ENCODE peak calls at places on chromosomes 13 and 19, in six cellular contexts. One of them, this sample, is unnamed.

GRCh38 chr13:38308736-38309135 is 40.9 kb upstream of the UFM1 start:
- DNase-seq in body of pancreas: no peak
- DNase-seq in fibroblast of lung: peak; percentile 2
- DNase-seq in hepatocyte: peak; percentile 13
- DNase-seq in sigmoid colon: no peak
- DNase-seq in mucosa of descending colon: no peak
- DNase-seq in this sample: no peak

GRCh38 chr19:7722231-7722651 is 9.7 kb downstream of the CLEC4G start:
- DNase-seq in sigmoid colon: no peak
- DNase-seq in fibroblast of lung: no peak
- DNase-seq in body of pancreas: no peak
- DNase-seq in hepatocyte: no peak
- DNase-seq in mucosa of descending colon: no peak
- DNase-seq in this sample: peak; percentile 75

GRCh38 chr19:16461630-16462051 is 10.1 kb downstream of the EPS15L1 start:
- DNase-seq in fibroblast of lung: no peak
- DNase-seq in sigmoid colon: no peak
- DNase-seq in body of pancreas: no peak
- DNase-seq in mucosa of descending colon: no peak
- DNase-seq in hepatocyte: no peak
- DNase-seq in this sample: no peak

GRCh38 chr13:31012285-31013024 is 80.0 kb downstream of the TEX26 start:
- DNase-seq in body of pancreas: no peak
- DNase-seq in mucosa of descending colon: no peak
- DNase-seq in fibroblast of lung: peak; percentile 55
- DNase-seq in hepatocyte: no peak
- DNase-seq in sigmoid colon: no peak
- DNase-seq in this sample: peak; percentile 11

GRCh38 chr13:50006426-50007135 is 8.7 kb upstream of the KCNRG start:
- DNase-seq in mucosa of descending colon: peak; percentile 86
- DNase-seq in hepatocyte: no peak
- DNase-seq in fibroblast of lung: peak; percentile 52
- DNase-seq in body of pancreas: no peak
- DNase-seq in sigmoid colon: no peak
- DNase-seq in this sample: no peak

GRCh38 chr13:83796364-83796763 is 85.9 kb downstream of the SLITRK1 start:
- DNase-seq in body of pancreas: no peak
- DNase-seq in sigmoid colon: no peak
- DNase-seq in mucosa of descending colon: no peak
- DNase-seq in fibroblast of lung: no peak
- DNase-seq in hepatocyte: no peak
- DNase-seq in this sample: no peak

GRCh38 chr19:4304509-4305252 is at the start of gene FSD1:
- DNase-seq in body of pancreas: no peak
- DNase-seq in sigmoid colon: no peak
- DNase-seq in hepatocyte: peak; percentile 71
- DNase-seq in mucosa of descending colon: no peak
- DNase-seq in fibroblast of lung: peak; percentile 42
- DNase-seq in this sample: peak; percentile 79

GRCh38 chr19:35295792-35296462 is 4.0 kb downstream of the MAG start:
- DNase-seq in hepatocyte: no peak
- DNase-seq in body of pancreas: no peak
- DNase-seq in mucosa of descending colon: no peak
- DNase-seq in sigmoid colon: no peak
- DNase-seq in fibroblast of lung: no peak
- DNase-seq in this sample: peak; percentile 86

GRCh38 chr13:59439776-59440428 is 723.8 kb downstream of the DIAPH3 start:
- DNase-seq in sigmoid colon: no peak
- DNase-seq in fibroblast of lung: no peak
- DNase-seq in body of pancreas: no peak
- DNase-seq in mucosa of descending colon: no peak
- DNase-seq in hepatocyte: no peak
- DNase-seq in this sample: no peak

GRCh38 chr13:99150575-99151370 is 49.9 kb upstream of the UBAC2 start:
- DNase-seq in body of pancreas: no peak
- DNase-seq in fibroblast of lung: peak; percentile 25
- DNase-seq in mucosa of descending colon: no peak
- DNase-seq in sigmoid colon: no peak
- DNase-seq in hepatocyte: no peak
- DNase-seq in this sample: no peak

GRCh38 chr13:110845520-110845919 is 69.3 kb downstream of the ANKRD10 start:
- DNase-seq in hepatocyte: no peak
- DNase-seq in sigmoid colon: no peak
- DNase-seq in body of pancreas: no peak
- DNase-seq in mucosa of descending colon: no peak
- DNase-seq in fibroblast of lung: no peak
- DNase-seq in this sample: no peak

GRCh38 chr13:50934735-50935419 is 25.3 kb downstream of the RNASEH2B start:
- DNase-seq in fibroblast of lung: no peak
- DNase-seq in sigmoid colon: no peak
- DNase-seq in body of pancreas: no peak
- DNase-seq in hepatocyte: no peak
- DNase-seq in mucosa of descending colon: no peak
- DNase-seq in this sample: no peak

GRCh38 chr13:94667190-94667589 is 45.2 kb downstream of the SOX21 start:
- DNase-seq in fibroblast of lung: no peak
- DNase-seq in sigmoid colon: no peak
- DNase-seq in mucosa of descending colon: no peak
- DNase-seq in body of pancreas: no peak
- DNase-seq in hepatocyte: no peak
- DNase-seq in this sample: no peak

GRCh38 chr19:45117167-45117594 is 24.2 kb downstream of the PPP1R37 start:
- DNase-seq in body of pancreas: no peak
- DNase-seq in fibroblast of lung: no peak
- DNase-seq in hepatocyte: peak; percentile 46
- DNase-seq in mucosa of descending colon: peak; percentile 35
- DNase-seq in sigmoid colon: no peak
- DNase-seq in this sample: peak; percentile 78

GRCh38 chr19:43747557-43748204 is 7.1 kb downstream of the SMG9 start:
- DNase-seq in fibroblast of lung: no peak
- DNase-seq in sigmoid colon: no peak
- DNase-seq in body of pancreas: no peak
- DNase-seq in mucosa of descending colon: no peak
- DNase-seq in hepatocyte: no peak
- DNase-seq in this sample: no peak

GRCh38 chr13:78586706-78587105 is 16.6 kb downstream of the POU4F1 start:
- DNase-seq in fibroblast of lung: peak; percentile 8
- DNase-seq in hepatocyte: no peak
- DNase-seq in sigmoid colon: no peak
- DNase-seq in mucosa of descending colon: no peak
- DNase-seq in body of pancreas: no peak
- DNase-seq in this sample: no peak

GRCh38 chr19:46955114-46955812 is 64.4 kb upstream of the NPAS1 start:
- DNase-seq in sigmoid colon: no peak
- DNase-seq in hepatocyte: no peak
- DNase-seq in mucosa of descending colon: peak; percentile 33
- DNase-seq in fibroblast of lung: no peak
- DNase-seq in body of pancreas: no peak
- DNase-seq in this sample: no peak

GRCh38 chr13:31807090-31807541 is 67.8 kb downstream of the RXFP2 start:
- DNase-seq in mucosa of descending colon: no peak
- DNase-seq in sigmoid colon: no peak
- DNase-seq in hepatocyte: no peak
- DNase-seq in body of pancreas: no peak
- DNase-seq in fibroblast of lung: no peak
- DNase-seq in this sample: no peak

GRCh38 chr19:3670258-3670795 is 29.9 kb downstream of the PIP5K1C start:
- DNase-seq in sigmoid colon: peak; percentile 98
- DNase-seq in fibroblast of lung: peak; percentile 96
- DNase-seq in body of pancreas: peak; percentile 47
- DNase-seq in hepatocyte: peak; percentile 49
- DNase-seq in mucosa of descending colon: peak; percentile 48
- DNase-seq in this sample: no peak

GRCh38 chr13:112444001-112444311 is 67.8 kb downstream of the SPACA7 start:
- DNase-seq in hepatocyte: peak; percentile 87
- DNase-seq in sigmoid colon: peak; percentile 76
- DNase-seq in mucosa of descending colon: peak; percentile 73
- DNase-seq in body of pancreas: peak; percentile 79
- DNase-seq in fibroblast of lung: peak; percentile 53
- DNase-seq in this sample: peak; percentile 28

GRCh38 chr13:101289764-101290163 is 126.5 kb downstream of the NALCN start:
- DNase-seq in hepatocyte: peak; percentile 64
- DNase-seq in fibroblast of lung: peak; percentile 59
- DNase-seq in sigmoid colon: no peak
- DNase-seq in mucosa of descending colon: no peak
- DNase-seq in body of pancreas: peak; percentile 46
- DNase-seq in this sample: no peak

GRCh38 chr13:74218291-74218690 is 84.1 kb upstream of the KLF12 start:
- DNase-seq in body of pancreas: no peak
- DNase-seq in mucosa of descending colon: no peak
- DNase-seq in hepatocyte: no peak
- DNase-seq in sigmoid colon: no peak
- DNase-seq in fibroblast of lung: no peak
- DNase-seq in this sample: no peak

GRCh38 chr19:37401078-37401477 is 30.2 kb downstream of the ZNF527 start:
- DNase-seq in fibroblast of lung: no peak
- DNase-seq in hepatocyte: no peak
- DNase-seq in mucosa of descending colon: no peak
- DNase-seq in sigmoid colon: no peak
- DNase-seq in body of pancreas: no peak
- DNase-seq in this sample: no peak
- TF ChIP-seq CTCF in fibroblast of lung: no peak
- TF ChIP-seq CTCF in hepatocyte: no peak
- TF ChIP-seq CTCF in mucosa of descending colon: no peak
- TF ChIP-seq CTCF in sigmoid colon: no peak
- TF ChIP-seq CTCF in body of pancreas: no peak
- TF ChIP-seq CTCF in this sample: no peak

GRCh38 chr13:75643182-75643581 is 7.1 kb downstream of the LMO7 start:
- DNase-seq in mucosa of descending colon: no peak
- DNase-seq in body of pancreas: no peak
- DNase-seq in fibroblast of lung: no peak
- DNase-seq in sigmoid colon: no peak
- DNase-seq in hepatocyte: no peak
- DNase-seq in this sample: no peak
- H3K4me3 ChIP-seq in mucosa of descending colon: no peak overlapping the region
- H3K4me3 ChIP-seq in body of pancreas: no peak overlapping the region
- H3K4me3 ChIP-seq in fibroblast of lung: no peak overlapping the region
- H3K4me3 ChIP-seq in sigmoid colon: no peak overlapping the region
- H3K4me3 ChIP-seq in hepatocyte: no peak overlapping the region
- H3K4me3 ChIP-seq in this sample: no peak overlapping the region

DNA sequence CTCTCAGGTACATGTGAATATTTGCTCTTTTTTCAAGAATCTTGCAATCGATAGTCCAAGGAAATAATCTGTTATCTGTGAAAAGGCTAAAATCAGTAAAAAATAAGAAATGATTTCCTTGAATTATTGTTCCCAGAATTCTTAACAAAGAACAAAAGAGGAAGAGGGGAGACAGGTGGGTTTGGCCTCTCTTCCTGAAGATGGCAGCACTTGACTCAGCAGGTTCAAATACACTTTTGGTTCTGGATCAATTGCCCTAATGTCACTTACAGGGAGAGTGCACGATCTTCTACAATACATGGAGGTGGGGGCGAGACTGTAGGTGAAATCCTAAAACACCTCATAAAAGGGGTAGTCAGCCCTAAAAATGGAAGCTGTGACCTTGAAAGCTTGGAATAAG is 358.7 kb downstream of the IRS2 start:
- DNase-seq in sigmoid colon: no peak
- DNase-seq in mucosa of descending colon: no peak
- DNase-seq in hepatocyte: no peak
- DNase-seq in body of pancreas: no peak
- DNase-seq in fibroblast of lung: no peak
- DNase-seq in this sample: no peak
- TF ChIP-seq CTCF in sigmoid colon: no peak
- TF ChIP-seq CTCF in mucosa of descending colon: no peak
- TF ChIP-seq CTCF in hepatocyte: peak; percentile 8
- TF ChIP-seq CTCF in body of pancreas: no peak
- TF ChIP-seq CTCF in fibroblast of lung: no peak
- TF ChIP-seq CTCF in this sample: no peak

DNA sequence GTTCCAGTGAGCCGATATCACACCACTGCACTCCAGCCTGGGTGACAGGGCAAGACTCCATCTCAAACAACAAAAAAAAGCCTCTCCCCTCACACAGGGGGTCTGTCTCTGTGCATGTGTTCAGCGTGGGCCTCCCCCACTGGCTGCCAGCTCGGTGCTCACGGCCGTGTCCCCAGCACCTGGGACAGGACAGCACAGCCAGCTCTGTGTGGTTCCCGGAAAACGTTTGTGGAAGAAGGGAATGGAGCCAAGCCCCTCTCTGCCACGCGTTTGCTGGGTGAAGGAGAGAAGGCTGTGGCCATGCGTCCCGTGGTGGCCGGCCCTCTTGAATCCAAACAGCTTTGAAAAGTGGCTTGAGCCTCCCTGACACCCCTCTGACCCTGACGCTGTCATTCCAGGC is 32.3 kb downstream of the DPF1 start:
- DNase-seq in body of pancreas: no peak
- DNase-seq in mucosa of descending colon: no peak
- DNase-seq in fibroblast of lung: no peak
- DNase-seq in sigmoid colon: no peak
- DNase-seq in hepatocyte: no peak
- DNase-seq in this sample: no peak
- H3K4me3 ChIP-seq in body of pancreas: no peak overlapping the region
- H3K4me3 ChIP-seq in mucosa of descending colon: no peak overlapping the region
- H3K4me3 ChIP-seq in fibroblast of lung: no peak overlapping the region
- H3K4me3 ChIP-seq in sigmoid colon: no peak overlapping the region
- H3K4me3 ChIP-seq in hepatocyte: no peak overlapping the region
- H3K4me3 ChIP-seq in this sample: no peak overlapping the region

DNA sequence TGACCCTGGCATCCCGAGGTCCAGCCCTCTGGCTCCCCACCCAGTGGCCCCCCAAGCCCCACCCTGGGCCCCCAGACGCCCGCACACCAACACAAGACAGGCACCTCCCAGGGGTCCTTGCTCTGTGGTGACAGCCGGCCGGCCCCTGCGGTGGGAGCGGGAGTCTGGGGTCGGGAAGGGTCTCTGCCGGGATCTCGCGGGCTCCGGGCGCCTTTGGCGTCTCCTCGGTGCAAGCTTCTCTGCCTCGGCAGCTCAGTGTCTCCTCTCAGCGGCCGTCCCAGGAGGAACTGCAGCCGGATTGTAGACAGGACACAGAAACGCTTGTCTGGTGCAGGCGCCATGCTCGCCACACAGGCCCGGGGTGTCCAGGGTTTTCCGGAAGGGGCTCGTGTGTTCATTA is 43.7 kb downstream of the TMEM255B start:
- DNase-seq in sigmoid colon: peak; percentile 53
- DNase-seq in hepatocyte: no peak
- DNase-seq in mucosa of descending colon: no peak
- DNase-seq in fibroblast of lung: no peak
- DNase-seq in body of pancreas: no peak
- DNase-seq in this sample: no peak
- TF ChIP-seq CTCF in sigmoid colon: no peak
- TF ChIP-seq CTCF in hepatocyte: no peak
- TF ChIP-seq CTCF in mucosa of descending colon: no peak
- TF ChIP-seq CTCF in fibroblast of lung: peak; percentile 24
- TF ChIP-seq CTCF in body of pancreas: no peak
- TF ChIP-seq CTCF in this sample: no peak

GRCh38 chr13:21476893-21477472 is 17.9 kb upstream of the ZDHHC20 start:
- DNase-seq in body of pancreas: peak; percentile 85
- DNase-seq in hepatocyte: peak; percentile 90
- DNase-seq in fibroblast of lung: peak; percentile 84
- DNase-seq in mucosa of descending colon: peak; percentile 91
- DNase-seq in sigmoid colon: peak; percentile 87
- DNase-seq in this sample: peak; percentile 67
- H3K4me3 ChIP-seq in body of pancreas: no peak overlapping the region
- H3K4me3 ChIP-seq in hepatocyte: peak overlapping the region; percentile 13
- H3K4me3 ChIP-seq in fibroblast of lung: peak overlapping the region; percentile 25
- H3K4me3 ChIP-seq in mucosa of descending colon: no peak overlapping the region
- H3K4me3 ChIP-seq in sigmoid colon: peak overlapping the region; percentile 27
- H3K4me3 ChIP-seq in this sample: peak overlapping the region; percentile 55